ENCODE peak calls at places on chromosomes 2 and 18, in seven cellular contexts. J, H, A, O, N, Q and P are unnamed samples.

GRCh38 chr2:221100467-221101089 is 471.5 kb downstream of the EPHA4 start:
- DNase-seq in O (peak), J (no peak), N (no peak), Q (no peak), H (no peak), A (no peak), P (no peak)

GRCh38 chr18:33567705-33568104 is 10.3 kb upstream of the ASXL3 start:
- DNase-seq in N (no peak), A (no peak), O (no peak), J (no peak), Q (no peak), H (no peak), P (no peak)

GRCh38 chr2:96869824-96870630 is at the start of gene SEMA4C:
- DNase-seq in A (peak), Q (peak), H (no peak), O (peak), J (peak), N (peak), P (peak)

GRCh38 chr2:16013571-16013970 is 73.2 kb downstream of the MYCN start:
- DNase-seq in A (no peak), J (no peak), O (no peak), H (no peak), Q (no peak), N (no peak), P (no peak)

GRCh38 chr2:232014681-232015080 is 53.2 kb downstream of the DIS3L2 start:
- DNase-seq in J (no peak), N (no peak), H (no peak), A (no peak), O (no peak), Q (no peak), P (no peak)

GRCh38 chr2:7866825-7867224 is 815.0 kb upstream of the ID2 start:
- DNase-seq in O (peak), H (no peak), Q (no peak), J (no peak), A (no peak), N (no peak), P (no peak)

GRCh38 chr2:3657881-3658280 is at the start of gene ALLC:
- DNase-seq in A (no peak), N (no peak), H (no peak), O (no peak), Q (no peak), J (no peak), P (no peak)

GRCh38 chr2:33131108-33131507 is 184.4 kb downstream of the LTBP1 start:
- DNase-seq in H (no peak), A (no peak), J (no peak), N (no peak), Q (no peak), O (no peak), P (no peak)

GRCh38 chr2:69807821-69808540 is 21.5 kb upstream of the GMCL1 start:
- DNase-seq in A (no peak), J (no peak), O (no peak), Q (no peak), H (no peak), N (no peak), P (no peak)

GRCh38 chr2:47079515-47080412 is 75.3 kb downstream of the STPG4 start:
- DNase-seq in A (no peak), Q (peak), N (peak), O (no peak), J (no peak), H (no peak), P (no peak)

GRCh38 chr2:229686122-229686919 is 28.0 kb downstream of the DNER start:
- DNase-seq in H (no peak), O (no peak), A (no peak), Q (no peak), J (no peak), N (no peak), P (no peak)

GRCh38 chr2:15733867-15734765 is 142.4 kb downstream of the DDX1 start:
- DNase-seq in A (no peak), J (no peak), H (peak), N (no peak), Q (no peak), O (peak), P (no peak)

GRCh38 chr2:174688079-174688478 is 76.2 kb downstream of the CHRNA1 start:
- DNase-seq in N (no peak), Q (no peak), J (no peak), O (no peak), H (no peak), A (no peak), P (no peak)

GRCh38 chr2:218456849-218457248 is 37.9 kb downstream of the VIL1 start:
- DNase-seq in N (no peak), A (no peak), H (no peak), Q (no peak), J (no peak), O (no peak), P (no peak)

GRCh38 chr2:47438084-47438483 is 35.1 kb downstream of the MSH2 start:
- DNase-seq in Q (no peak), J (no peak), N (no peak), A (no peak), O (no peak), H (no peak), P (no peak)

GRCh38 chr18:35573531-35573930 is 8.0 kb upstream of the GALNT1 start:
- DNase-seq in Q (no peak), N (no peak), H (no peak), J (no peak), O (no peak), A (no peak), P (no peak)

GRCh38 chr2:167293172-167293781 is 405.0 kb downstream of the XIRP2 start:
- DNase-seq in Q (peak), A (no peak), O (no peak), H (peak), N (peak), J (no peak), P (peak)

GRCh38 chr2:101518470-101519172 is 43.7 kb upstream of the RFX8 start:
- DNase-seq in N (no peak), Q (no peak), H (peak), J (no peak), A (peak), O (peak), P (peak)

GRCh38 chr2:204909791-204910190 is 364.5 kb downstream of the PARD3B start:
- DNase-seq in J (no peak), Q (no peak), N (no peak), O (no peak), A (no peak), H (no peak), P (no peak)

GRCh38 chr2:143161982-143162837 is 33.0 kb downstream of the ARHGAP15 start:
- DNase-seq in J (no peak), N (no peak), Q (no peak), H (peak), O (peak), A (no peak), P (peak)

GRCh38 chr2:14621114-14621513 is 11.4 kb upstream of the LRATD1 start:
- DNase-seq in J (no peak), O (no peak), N (no peak), H (no peak), Q (no peak), A (no peak), P (no peak)

GRCh38 chr18:57581301-57581934 is 5.1 kb downstream of the FECH start:
- DNase-seq in A (no peak), N (no peak), O (no peak), H (no peak), J (no peak), Q (no peak), P (no peak)

GRCh38 chr18:26547302-26548143 is 830 bp downstream of the KCTD1 start:
- DNase-seq in N (peak), J (peak), A (peak), Q (peak), O (peak), H (peak), P (peak)

GRCh38 chr2:191687867-191688266 is 9.9 kb downstream of the NABP1 start:
- DNase-seq in O (no peak), Q (no peak), J (no peak), A (no peak), N (no peak), H (no peak), P (no peak)

GRCh38 chr2:8298783-8299182 is 383.1 kb upstream of the ID2 start:
- DNase-seq in H (no peak), J (no peak), O (no peak), Q (peak), N (no peak), A (no peak), P (no peak)

GRCh38 chr18:12907258-12907925 is 23.4 kb upstream of the PTPN2 start:
- DNase-seq in H (peak), Q (no peak), O (no peak), J (no peak), N (no peak), A (no peak), P (no peak)

GRCh38 chr2:163887182-163887581 is 151.4 kb upstream of the FIGN start:
- DNase-seq in H (no peak), J (no peak), Q (no peak), O (no peak), N (no peak), A (no peak), P (no peak)
- TF ChIP-seq CTCF in H (peak), J (no peak), Q (no peak), O (peak), N (peak), A (peak), P (peak)

GRCh38 chr2:179247318-179248023 is 17.2 kb downstream of the SESTD1 start:
- DNase-seq in N (no peak), H (no peak), J (no peak), Q (no peak), O (peak), A (no peak), P (no peak)
- H3K4me3 ChIP-seq in N (no peak), H (no peak), J (no peak), Q (no peak), O (no peak), A (no peak), P (no peak)

GRCh38 chr2:64946737-64947090 is 42.5 kb upstream of the SLC1A4 start:
- DNase-seq in J (no peak), H (no peak), O (no peak), Q (no peak), N (no peak), A (no peak), P (no peak)

GRCh38 chr2:64947906-64948305 is 41.3 kb upstream of the SLC1A4 start:
- DNase-seq in J (no peak), Q (no peak), H (no peak), A (no peak), N (no peak), O (no peak), P (no peak)

GRCh38 chr2:64943387-64944150 is 45.6 kb upstream of the SLC1A4 start:
- DNase-seq in Q (no peak), A (peak), H (no peak), N (peak), O (no peak), J (peak), P (peak)

GRCh38 chr2:64944484-64944883 is 44.7 kb upstream of the SLC1A4 start:
- DNase-seq in Q (no peak), J (no peak), N (no peak), O (peak), H (no peak), A (no peak), P (no peak)

GRCh38 chr2:64945973-64946736 is 43.0 kb upstream of the SLC1A4 start:
- DNase-seq in H (peak), J (no peak), O (no peak), N (peak), Q (peak), A (no peak), P (peak)
- H3K27ac ChIP-seq in H (no peak), J (no peak), O (no peak), N (peak), Q (no peak), A (no peak), P (no peak)

DNA sequence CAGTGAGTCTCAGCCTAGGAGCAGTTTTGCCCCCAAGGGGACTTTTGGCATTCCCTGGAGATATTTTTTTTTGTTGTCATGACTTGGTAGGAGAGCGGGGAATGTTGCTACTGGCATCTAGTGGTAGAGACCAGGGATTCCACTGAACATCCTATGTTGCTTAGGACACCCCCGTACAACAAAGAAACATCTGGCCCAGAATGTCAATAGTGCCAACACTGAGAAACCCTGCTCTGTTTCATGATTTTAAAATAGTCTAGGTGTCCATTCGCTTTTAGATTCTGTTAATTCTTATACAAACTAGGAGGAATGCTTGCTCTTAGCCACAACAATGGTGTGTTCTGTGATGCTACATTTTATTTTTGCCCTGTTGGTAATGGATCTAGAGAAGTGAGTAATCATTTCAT is 225.8 kb upstream of the SIX3 start:
- DNase-seq in O (peak), J (no peak), H (peak), N (no peak), Q (no peak), A (no peak), P (no peak)
- TF ChIP-seq CTCF in O (peak), J (no peak), H (peak), N (no peak), Q (no peak), A (peak), P (peak)

GRCh38 chr2:100321181-100321880 is 970 bp downstream of the LONRF2 start:
- DNase-seq in J (peak), A (peak), N (peak), O (peak), H (peak), Q (peak), P (no peak)
- H3K4me3 ChIP-seq in J (peak), A (peak), N (peak), O (peak), H (peak), Q (peak), P (peak)

DNA sequence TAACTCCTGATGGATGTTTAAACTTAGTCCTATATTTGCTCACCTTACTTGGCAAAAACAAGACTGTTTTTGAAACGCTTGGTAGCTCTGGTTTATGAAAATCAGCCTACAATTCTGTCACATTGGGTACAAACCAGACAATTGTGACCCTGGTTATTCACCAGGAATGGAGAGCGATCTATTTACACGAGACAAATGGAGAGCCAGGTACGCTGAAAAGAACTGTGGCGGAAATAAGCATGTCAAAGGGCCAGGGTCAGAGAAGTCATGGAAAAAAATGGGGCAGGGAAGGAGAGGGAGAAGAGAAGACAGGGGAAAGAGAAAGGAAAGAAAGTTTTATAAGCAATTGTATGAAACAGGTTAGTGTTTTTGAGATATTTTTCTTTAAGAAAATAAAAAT is 119.5 kb upstream of the ZFP36L2 start:
- DNase-seq in A (no peak), N (no peak), Q (no peak), O (no peak), J (no peak), H (no peak), P (no peak)
- H3K27ac ChIP-seq in A (peak), N (peak), Q (peak), O (peak), J (peak), H (no peak), P (no peak)